ENCODE peak calls at places on chromosomes 6 and 20, in ten cellular contexts. U is stimulated activated CD4-positive, alpha-beta T cell treated with anti-CD3 and anti-CD28 coated beads, Interleukin-4, amount 100 ng/mL, for 24 hours; Y is activated B cell treated with CpG ODN at 0.5 μM for 24 hours; C is effector memory CD8-positive, alpha-beta T cell; P is GM20000; E is occipital lobe; M is COR-L47; S is GDM1; D is left ventricle myocardium inferior; A is pancreas. O is an unnamed sample.

GRCh38 chr6:111238464-111239119 is 151.3 kb downstream of the SLC16A10 start:
- DNase-seq in U (no peak), Y (no peak), C (no peak), P (no peak), E (no peak), M (no peak), S (no peak), D (no peak), A (no peak), O (no peak)

GRCh38 chr6:142885182-142885867 is 59.7 kb downstream of the HIVEP2 start:
- DNase-seq in U (peak), Y (peak), C (peak), P (peak), E (peak), M (no peak), S (no peak), D (no peak), A (no peak), O (no peak)

GRCh38 chr6:34484899-34485298 is 19.0 kb downstream of the PACSIN1 start:
- DNase-seq in U (peak), Y (no peak), C (peak), P (peak), E (no peak), M (peak), S (peak), D (no peak), A (no peak), O (no peak)

GRCh38 chr6:120774275-120774674 is 560.0 kb downstream of the TBC1D32 start:
- DNase-seq in U (no peak), Y (no peak), C (no peak), P (no peak), E (no peak), M (no peak), S (no peak), D (no peak), A (no peak), O (no peak)

GRCh38 chr6:159095561-159096095 is 50.8 kb upstream of the TAGAP start:
- DNase-seq in U (no peak), Y (no peak), C (no peak), P (no peak), E (no peak), M (no peak), S (no peak), D (no peak), A (no peak), O (no peak)

GRCh38 chr6:8139451-8139850 is 37.1 kb upstream of the EEF1E1 start:
- DNase-seq in U (no peak), Y (no peak), C (no peak), P (no peak), E (no peak), M (no peak), S (no peak), D (no peak), A (no peak), O (no peak)

GRCh38 chr6:27238010-27238983 is 9.2 kb upstream of the PRSS16 start:
- DNase-seq in U (no peak), Y (no peak), C (no peak), P (no peak), E (no peak), M (no peak), S (no peak), D (no peak), A (no peak), O (no peak)

GRCh38 chr6:43181942-43182860 is at the start of gene CUL9:
- DNase-seq in U (peak), Y (peak), C (peak), P (peak), E (peak), M (peak), S (peak), D (peak), A (peak), O (no peak)

GRCh38 chr20:24653306-24653705 is 183.9 kb downstream of the SYNDIG1 start:
- DNase-seq in U (no peak), Y (no peak), C (no peak), P (no peak), E (no peak), M (no peak), S (no peak), D (no peak), A (no peak), O (no peak)

GRCh38 chr6:36847152-36847551 is 7.9 kb upstream of the CPNE5 start:
- DNase-seq in U (no peak), Y (no peak), C (no peak), P (no peak), E (no peak), M (no peak), S (no peak), D (no peak), A (no peak), O (no peak)

O was measured in NCI-H2081 treated with DMSO at 0.1 percent for 48 hours.